ENCODE peak calls at places on chromosomes 7 and 10, in four cellular contexts. I is B cell, S is endodermal cell, O is upper lobe of left lung. P is an unnamed sample.

GRCh38 chr7:79528421-79528820 is 75.0 kb upstream of the MAGI2 start:
- DNase-seq in I (no peak), S (no peak), O (no peak), P (no peak)

GRCh38 chr10:132536964-132537712 is 449 bp upstream of the INPP5A start:
- DNase-seq in I (peak; percentile 100), S (peak; percentile 100), O (peak; percentile 100), P (peak; percentile 100)

GRCh38 chr7:23072916-23073315 is 32.7 kb upstream of the KLHL7 start:
- DNase-seq in I (no peak), S (peak; percentile 62), O (no peak), P (no peak)

GRCh38 chr7:40827217-40828085 is 692.6 kb downstream of the SUGCT start:
- DNase-seq in I (no peak), S (no peak), O (no peak), P (no peak)

GRCh38 chr10:7826971-7827370 is 8.7 kb downstream of the TAF3 start:
- DNase-seq in I (no peak), S (peak; percentile 58), O (no peak), P (no peak)

GRCh38 chr10:12388671-12389070 is 39.3 kb downstream of the CAMK1D start:
- DNase-seq in I (no peak), S (no peak), O (no peak), P (no peak)

GRCh38 chr10:98045785-98046389 is 15.5 kb upstream of the CRTAC1 start:
- DNase-seq in I (peak; percentile 65), S (peak; percentile 91), O (no peak), P (peak; percentile 32)

GRCh38 chr10:218753-219152 is 83.5 kb downstream of the ZMYND11 start:
- DNase-seq in I (no peak), S (no peak), O (no peak), P (no peak)

GRCh38 chr7:96013836-96014235 is 241.5 kb downstream of the DYNC1I1 start:
- DNase-seq in I (no peak), S (no peak), O (no peak), P (no peak)

GRCh38 chr7:30911561-30911969 is at the start of gene AQP1:
- DNase-seq in I (no peak), S (no peak), O (no peak), P (no peak)

GRCh38 chr7:20735346-20736065 is 51.2 kb downstream of the SP8 start:
- DNase-seq in I (no peak), S (no peak), O (no peak), P (no peak)

GRCh38 chr7:78420001-78420400 is 621.4 kb downstream of the PHTF2 start:
- DNase-seq in I (no peak), S (no peak), O (no peak), P (no peak)

GRCh38 chr10:43049081-43049551 is 27.8 kb upstream of the RET start:
- DNase-seq in I (no peak), S (peak; percentile 46), O (no peak), P (no peak)

GRCh38 chr7:85730016-85730415 is 543.2 kb upstream of the SEMA3D start:
- DNase-seq in I (no peak), S (no peak), O (no peak), P (no peak)

GRCh38 chr10:72367301-72367970 is 12.7 kb upstream of the DNAJB12 start:
- DNase-seq in I (no peak), S (no peak), O (no peak), P (no peak)
- TF ChIP-seq CTCF in I (no peak), S (no peak), O (no peak), P (no peak)

GRCh38 chr10:64973391-64973790 is 1452.2 kb downstream of the REEP3 start:
- DNase-seq in I (no peak), S (no peak), O (no peak), P (no peak)

GRCh38 chr10:64976150-64976549 is 1454.9 kb downstream of the REEP3 start:
- DNase-seq in I (no peak), S (no peak), O (no peak), P (no peak)

GRCh38 chr10:64977912-64978311 is 1456.7 kb downstream of the REEP3 start:
- DNase-seq in I (no peak), S (no peak), O (no peak), P (no peak)
- TF ChIP-seq CTCF in I (no peak), S (peak; percentile 45), O (no peak), P (no peak)

GRCh38 chr7:1144269-1144771 is 15.7 kb downstream of the ZFAND2A start:
- DNase-seq in I (no peak), S (no peak), O (peak; percentile 56), P (no peak)
- TF ChIP-seq CTCF in I (peak; percentile 27), S (no peak), O (no peak), P (no peak)

GRCh38 chr10:70493660-70494234 is 15.2 kb downstream of the PALD1 start:
- DNase-seq in I (peak; percentile 85), S (peak; percentile 95), O (no peak), P (no peak)

GRCh38 chr10:70491614-70492013 is 13.0 kb downstream of the PALD1 start:
- DNase-seq in I (no peak), S (no peak), O (no peak), P (no peak)

GRCh38 chr10:70492786-70493659 is 14.5 kb downstream of the PALD1 start:
- DNase-seq in I (peak; percentile 72), S (no peak), O (no peak), P (no peak)

GRCh38 chr10:70487824-70488223 is 9.3 kb downstream of the PALD1 start:
- DNase-seq in I (no peak), S (no peak), O (no peak), P (no peak)

GRCh38 chr10:70490142-70490541 is 11.6 kb downstream of the PALD1 start:
- DNase-seq in I (no peak), S (no peak), O (no peak), P (no peak)
- TF ChIP-seq CTCF in I (no peak), S (no peak), O (no peak), P (no peak)

GRCh38 chr10:113475381-113475807 is 77.5 kb upstream of the HABP2 start:
- DNase-seq in I (no peak), S (no peak), O (no peak), P (no peak)
- TF ChIP-seq CTCF in I (no peak), S (peak; percentile 37), O (no peak), P (no peak)

GRCh38 chr10:101287922-101288638 is 58.8 kb upstream of the LBX1 start:
- DNase-seq in I (no peak), S (peak; percentile 92), O (no peak), P (no peak)
- TF ChIP-seq CTCF in I (no peak), S (peak; percentile 72), O (no peak), P (no peak)

DNA sequence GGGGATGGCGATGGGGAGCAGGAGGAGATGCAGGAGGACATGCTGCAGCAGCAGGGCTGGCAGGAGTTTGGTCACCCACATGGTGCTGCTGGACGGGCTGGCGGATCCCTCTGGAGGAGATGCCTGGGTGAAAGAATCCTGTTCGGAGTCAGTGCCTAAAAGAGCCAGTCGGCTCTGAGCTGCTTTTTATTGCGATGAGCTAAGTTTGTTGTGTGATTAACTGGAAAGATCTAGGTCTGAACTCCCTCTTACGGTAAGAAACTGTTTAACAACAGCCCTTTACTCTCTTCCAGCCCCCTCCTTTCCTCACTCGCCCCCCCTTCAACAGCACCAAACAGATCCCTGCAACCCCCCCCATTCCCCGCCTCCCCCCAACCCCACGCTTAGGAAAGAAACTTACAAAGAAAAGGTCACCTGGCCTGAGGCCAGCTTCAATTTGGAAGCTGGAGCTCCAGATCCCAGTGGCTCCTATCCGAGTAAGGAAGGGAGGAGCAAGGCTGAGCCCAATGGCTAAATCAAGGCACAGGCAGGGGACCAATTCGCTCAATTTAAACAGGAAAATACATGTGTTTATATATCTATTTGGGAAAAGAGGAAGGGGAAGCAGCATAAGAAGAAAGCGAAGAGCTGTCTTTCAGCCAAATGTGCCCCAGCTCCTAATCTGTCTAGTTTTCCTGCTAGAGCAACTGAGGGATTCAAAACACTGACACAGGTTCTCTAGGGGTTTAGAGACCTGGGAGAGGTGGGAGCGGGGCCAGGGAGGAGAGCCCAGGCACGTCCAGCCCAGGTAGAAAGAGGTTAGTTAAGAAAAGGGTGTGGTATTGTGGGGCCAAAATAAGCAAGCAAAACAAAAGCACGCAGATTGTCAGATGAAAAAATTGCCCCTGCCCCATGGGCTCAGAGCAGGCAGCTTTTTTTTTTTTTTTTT is at the start of gene HGF:
- DNase-seq in I (no peak), S (peak; percentile 79), O (peak; percentile 14), P (no peak)
- TF ChIP-seq CTCF in I (no peak), S (peak; percentile 31), O (no peak), P (no peak)

GRCh38 chr10:44731271-44731670 is 179.9 kb upstream of the TMEM72 start:
- DNase-seq in I (no peak), S (no peak), O (no peak), P (no peak)

DNA sequence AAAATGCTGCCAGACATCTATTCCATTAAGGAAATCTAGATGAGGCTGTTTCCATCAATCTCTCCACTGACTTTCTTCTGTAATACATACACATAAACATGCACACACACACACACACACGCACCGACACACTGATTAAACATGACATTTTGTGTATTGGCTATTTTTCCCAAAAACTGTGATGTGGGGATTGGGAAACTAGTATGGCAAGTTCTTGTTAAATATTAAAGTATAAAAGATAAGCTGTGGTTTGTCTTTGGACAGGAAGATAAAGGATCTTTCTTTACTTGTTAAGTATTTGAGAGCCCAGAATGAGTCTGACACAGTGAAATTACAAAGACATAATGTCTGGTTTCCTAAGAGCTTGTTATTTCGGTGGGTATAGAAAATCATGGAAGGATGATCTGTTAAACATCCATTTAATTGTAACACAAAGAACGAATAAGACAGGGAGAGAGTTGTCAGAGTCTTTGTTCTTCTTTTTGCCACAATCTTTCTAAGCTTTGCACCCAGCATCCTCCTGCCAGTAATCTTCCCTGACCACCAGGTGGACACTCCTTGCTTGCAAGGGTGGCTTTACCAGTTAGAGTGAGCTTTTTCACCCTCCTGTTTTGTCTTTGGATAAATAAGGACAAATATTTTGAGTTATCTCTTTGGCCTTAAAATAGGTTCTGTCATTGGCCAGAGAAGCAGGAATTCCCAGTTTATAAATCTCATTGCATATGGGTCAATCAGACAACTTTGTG is 177.2 kb upstream of the TMEM72 start:
- DNase-seq in I (no peak), S (no peak), O (no peak), P (no peak)
- TF ChIP-seq CTCF in I (no peak), S (peak; percentile 81), O (no peak), P (no peak)

DNA sequence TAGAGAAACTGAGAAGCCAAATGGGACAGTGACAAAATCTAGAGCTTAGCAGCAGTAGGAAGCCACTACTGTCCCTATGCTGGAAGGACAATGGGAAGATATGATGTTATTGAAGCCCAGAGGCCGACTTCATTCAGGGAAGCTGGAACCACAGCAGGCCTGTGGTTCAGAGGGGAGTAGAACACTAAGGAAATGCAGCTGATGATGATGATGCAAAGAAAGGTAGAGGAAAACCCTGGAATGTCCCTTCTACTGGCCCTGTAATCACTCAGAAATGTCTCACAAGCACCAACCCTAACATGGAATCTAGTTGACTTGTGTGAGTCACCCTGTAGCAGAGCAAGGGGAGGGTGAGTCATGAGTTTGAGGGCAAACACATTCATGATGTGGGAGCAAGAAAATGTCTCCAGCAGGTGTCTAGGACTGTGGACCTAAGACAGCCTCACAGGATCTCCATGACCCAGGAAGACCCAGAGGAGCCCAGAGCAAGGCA is 37.1 kb upstream of the LRRC17 start:
- DNase-seq in I (no peak), S (peak; percentile 50), O (no peak), P (no peak)
- TF ChIP-seq CTCF in I (no peak), S (no peak), O (no peak), P (no peak)

DNA sequence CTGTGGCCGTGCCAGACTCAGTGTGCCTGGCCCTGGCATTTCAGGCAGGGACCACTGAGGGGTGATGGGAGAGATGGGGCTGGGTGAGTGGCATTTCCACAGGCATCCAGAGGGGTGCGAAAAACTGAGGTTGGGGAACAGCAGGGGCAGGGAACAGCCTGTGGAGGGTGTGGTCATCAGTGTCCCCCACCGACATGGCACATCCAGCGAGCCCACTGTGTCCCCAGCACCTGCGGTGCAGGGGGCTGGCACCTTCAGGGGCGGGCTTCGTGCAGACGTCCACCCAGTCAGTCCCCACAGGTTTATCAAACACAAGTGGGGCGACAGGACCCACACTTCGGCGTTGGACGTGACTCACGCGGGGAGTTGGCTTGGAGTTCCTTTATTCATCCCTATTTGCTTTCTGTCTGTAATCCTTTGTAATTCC is 14.8 kb downstream of the CUX1 start:
- DNase-seq in I (no peak), S (no peak), O (no peak), P (no peak)
- TF ChIP-seq CTCF in I (no peak), S (no peak), O (no peak), P (no peak)

P was measured in mesothelial cell of epicardium.